ENCODE peak calls at places on chromosomes 6 and 20, in ten cellular contexts. One of them, this sample, is unnamed.

GRCh38 chr20:24100370-24101011 is 111.9 kb upstream of the GGTLC1 start:
- DNase-seq in A549: peak
- DNase-seq in heart left ventricle: peak
- DNase-seq in lower leg skin: peak
- DNase-seq in stomach: peak
- DNase-seq in NB4: peak
- DNase-seq in transverse colon: peak
- DNase-seq in adrenal gland: peak
- DNase-seq in uterus: peak
- DNase-seq in body of pancreas: peak
- DNase-seq in this sample: no peak

GRCh38 chr6:94468830-94469229 is 1049.5 kb upstream of the EPHA7 start:
- DNase-seq in transverse colon: no peak
- DNase-seq in stomach: no peak
- DNase-seq in A549: no peak
- DNase-seq in NB4: peak
- DNase-seq in lower leg skin: no peak
- DNase-seq in heart left ventricle: no peak
- DNase-seq in uterus: no peak
- DNase-seq in adrenal gland: no peak
- DNase-seq in body of pancreas: no peak
- DNase-seq in this sample: no peak

GRCh38 chr6:144585217-144585814 is 300.2 kb downstream of the UTRN start:
- DNase-seq in uterus: no peak
- DNase-seq in NB4: peak
- DNase-seq in A549: peak
- DNase-seq in body of pancreas: no peak
- DNase-seq in adrenal gland: no peak
- DNase-seq in transverse colon: no peak
- DNase-seq in lower leg skin: no peak
- DNase-seq in stomach: no peak
- DNase-seq in heart left ventricle: no peak
- DNase-seq in this sample: no peak

GRCh38 chr20:1474817-1475603 is 8.4 kb upstream of the NSFL1C start:
- DNase-seq in NB4: peak
- DNase-seq in body of pancreas: no peak
- DNase-seq in lower leg skin: no peak
- DNase-seq in adrenal gland: no peak
- DNase-seq in transverse colon: no peak
- DNase-seq in uterus: no peak
- DNase-seq in heart left ventricle: no peak
- DNase-seq in stomach: no peak
- DNase-seq in A549: peak
- DNase-seq in this sample: no peak

GRCh38 chr6:118372413-118372812 is 175.7 kb upstream of the PLN start:
- DNase-seq in transverse colon: no peak
- DNase-seq in uterus: no peak
- DNase-seq in heart left ventricle: peak
- DNase-seq in stomach: no peak
- DNase-seq in body of pancreas: no peak
- DNase-seq in lower leg skin: no peak
- DNase-seq in A549: no peak
- DNase-seq in NB4: no peak
- DNase-seq in adrenal gland: peak
- DNase-seq in this sample: no peak

GRCh38 chr6:136016228-136017225 is 165.0 kb downstream of the PDE7B start:
- DNase-seq in stomach: peak
- DNase-seq in heart left ventricle: no peak
- DNase-seq in transverse colon: no peak
- DNase-seq in body of pancreas: no peak
- DNase-seq in A549: peak
- DNase-seq in uterus: no peak
- DNase-seq in lower leg skin: no peak
- DNase-seq in NB4: no peak
- DNase-seq in adrenal gland: no peak
- DNase-seq in this sample: no peak

GRCh38 chr20:13220857-13221297 is at the start of gene ISM1:
- DNase-seq in uterus: no peak
- DNase-seq in heart left ventricle: no peak
- DNase-seq in A549: peak
- DNase-seq in transverse colon: no peak
- DNase-seq in stomach: no peak
- DNase-seq in body of pancreas: peak
- DNase-seq in NB4: no peak
- DNase-seq in adrenal gland: peak
- DNase-seq in lower leg skin: peak
- DNase-seq in this sample: peak

GRCh38 chr6:85403331-85404015 is 46.4 kb upstream of the NT5E start:
- DNase-seq in lower leg skin: no peak
- DNase-seq in adrenal gland: no peak
- DNase-seq in A549: peak
- DNase-seq in transverse colon: no peak
- DNase-seq in NB4: no peak
- DNase-seq in stomach: no peak
- DNase-seq in heart left ventricle: no peak
- DNase-seq in uterus: no peak
- DNase-seq in body of pancreas: no peak
- DNase-seq in this sample: no peak

DNA sequence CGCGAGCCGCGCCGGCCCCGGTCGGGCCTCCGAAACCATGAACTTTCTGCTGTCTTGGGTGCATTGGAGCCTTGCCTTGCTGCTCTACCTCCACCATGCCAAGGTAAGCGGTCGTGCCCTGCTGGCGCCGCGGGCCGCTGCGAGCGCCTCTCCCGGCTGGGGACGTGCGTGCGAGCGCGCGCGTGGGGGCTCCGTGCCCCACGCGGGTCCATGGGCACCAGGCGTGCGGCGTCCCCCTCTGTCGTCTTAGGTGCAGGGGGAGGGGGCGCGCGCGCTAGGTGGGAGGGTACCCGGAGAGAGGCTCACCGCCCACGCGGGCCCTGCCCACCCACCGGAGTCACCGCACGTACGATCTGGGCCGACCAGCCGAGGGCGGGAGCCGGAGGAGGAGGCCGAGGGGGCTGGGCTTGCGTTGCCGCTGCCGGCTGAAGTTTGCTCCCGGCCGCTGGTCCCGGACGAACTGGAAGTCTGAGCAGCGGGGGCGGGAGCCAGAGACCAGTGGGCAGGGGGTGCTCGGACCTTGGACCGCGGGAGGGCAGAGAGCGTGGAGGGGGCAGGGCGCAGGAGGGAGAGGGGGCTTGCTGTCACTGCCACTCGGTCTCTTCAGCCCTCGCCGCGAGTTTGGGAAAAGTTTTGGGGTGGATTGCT is 1.3 kb downstream of the VEGFA start:
- DNase-seq in heart left ventricle: peak
- DNase-seq in uterus: peak
- DNase-seq in body of pancreas: peak
- DNase-seq in adrenal gland: peak
- DNase-seq in transverse colon: peak
- DNase-seq in A549: peak
- DNase-seq in stomach: peak
- DNase-seq in NB4: peak
- DNase-seq in lower leg skin: peak
- DNase-seq in this sample: peak
- TF ChIP-seq POLR2A in heart left ventricle: no peak
- TF ChIP-seq POLR2A in uterus: peak
- TF ChIP-seq POLR2A in body of pancreas: peak
- TF ChIP-seq POLR2A in adrenal gland: peak
- TF ChIP-seq POLR2A in transverse colon: peak
- TF ChIP-seq POLR2A in A549: no peak
- TF ChIP-seq POLR2A in stomach: no peak
- TF ChIP-seq POLR2A in NB4: no peak
- TF ChIP-seq POLR2A in lower leg skin: no peak
- TF ChIP-seq POLR2A in this sample: no peak

GRCh38 chr20:57831992-57832585 is 122.3 kb upstream of the PMEPA1 start:
- DNase-seq in body of pancreas: no peak
- DNase-seq in A549: no peak
- DNase-seq in heart left ventricle: no peak
- DNase-seq in NB4: no peak
- DNase-seq in stomach: no peak
- DNase-seq in uterus: no peak
- DNase-seq in lower leg skin: peak
- DNase-seq in transverse colon: no peak
- DNase-seq in adrenal gland: no peak
- DNase-seq in this sample: no peak

GRCh38 chr20:57831326-57831991 is 121.6 kb upstream of the PMEPA1 start:
- DNase-seq in uterus: no peak
- DNase-seq in stomach: no peak
- DNase-seq in heart left ventricle: no peak
- DNase-seq in A549: no peak
- DNase-seq in body of pancreas: no peak
- DNase-seq in transverse colon: no peak
- DNase-seq in NB4: no peak
- DNase-seq in lower leg skin: peak
- DNase-seq in adrenal gland: no peak
- DNase-seq in this sample: no peak

GRCh38 chr20:57835053-57835452 is 125.2 kb upstream of the PMEPA1 start:
- DNase-seq in uterus: no peak
- DNase-seq in lower leg skin: no peak
- DNase-seq in stomach: no peak
- DNase-seq in body of pancreas: no peak
- DNase-seq in NB4: no peak
- DNase-seq in heart left ventricle: no peak
- DNase-seq in A549: no peak
- DNase-seq in adrenal gland: no peak
- DNase-seq in transverse colon: no peak
- DNase-seq in this sample: no peak

GRCh38 chr20:57835462-57836455 is 125.9 kb upstream of the PMEPA1 start:
- DNase-seq in lower leg skin: peak
- DNase-seq in stomach: no peak
- DNase-seq in heart left ventricle: no peak
- DNase-seq in A549: no peak
- DNase-seq in transverse colon: no peak
- DNase-seq in body of pancreas: no peak
- DNase-seq in NB4: no peak
- DNase-seq in adrenal gland: no peak
- DNase-seq in uterus: no peak
- DNase-seq in this sample: no peak

DNA sequence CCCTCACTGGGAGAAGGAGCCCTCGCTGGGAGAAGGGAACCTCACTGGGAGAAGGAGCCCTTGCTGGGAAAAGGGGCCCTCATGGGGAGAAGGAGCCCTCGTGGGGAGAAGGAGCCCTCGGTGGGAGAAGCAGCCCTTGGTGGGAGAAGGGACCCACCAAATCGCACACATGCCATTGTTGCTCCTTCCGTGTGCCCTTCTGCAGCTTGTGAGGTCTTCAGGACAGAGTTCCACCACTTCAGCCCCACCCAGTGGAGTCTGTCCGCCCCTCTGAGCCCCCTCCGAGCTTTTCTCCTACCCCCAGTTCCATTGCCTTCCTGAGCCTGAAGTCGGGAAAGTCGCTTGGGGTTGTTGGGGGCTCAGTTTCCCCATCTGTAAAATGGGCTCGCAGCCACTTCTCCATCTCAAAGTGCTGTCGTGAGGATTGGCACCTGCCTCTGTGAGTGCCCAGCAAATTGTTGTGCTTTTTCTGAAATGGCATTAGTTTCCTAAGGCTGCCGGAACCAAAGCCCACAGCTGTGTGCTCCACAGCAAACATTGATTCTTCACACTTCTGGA is 124.6 kb upstream of the PMEPA1 start:
- DNase-seq in A549: no peak
- DNase-seq in uterus: no peak
- DNase-seq in heart left ventricle: no peak
- DNase-seq in transverse colon: no peak
- DNase-seq in adrenal gland: no peak
- DNase-seq in body of pancreas: no peak
- DNase-seq in NB4: no peak
- DNase-seq in lower leg skin: peak
- DNase-seq in stomach: no peak
- DNase-seq in this sample: no peak
- H3K4me3 ChIP-seq in A549: no peak
- H3K4me3 ChIP-seq in uterus: no peak
- H3K4me3 ChIP-seq in heart left ventricle: no peak
- H3K4me3 ChIP-seq in transverse colon: no peak
- H3K4me3 ChIP-seq in adrenal gland: no peak
- H3K4me3 ChIP-seq in body of pancreas: no peak
- H3K4me3 ChIP-seq in NB4: no peak
- H3K4me3 ChIP-seq in lower leg skin: no peak
- H3K4me3 ChIP-seq in stomach: no peak
- H3K4me3 ChIP-seq in this sample: no peak

DNA sequence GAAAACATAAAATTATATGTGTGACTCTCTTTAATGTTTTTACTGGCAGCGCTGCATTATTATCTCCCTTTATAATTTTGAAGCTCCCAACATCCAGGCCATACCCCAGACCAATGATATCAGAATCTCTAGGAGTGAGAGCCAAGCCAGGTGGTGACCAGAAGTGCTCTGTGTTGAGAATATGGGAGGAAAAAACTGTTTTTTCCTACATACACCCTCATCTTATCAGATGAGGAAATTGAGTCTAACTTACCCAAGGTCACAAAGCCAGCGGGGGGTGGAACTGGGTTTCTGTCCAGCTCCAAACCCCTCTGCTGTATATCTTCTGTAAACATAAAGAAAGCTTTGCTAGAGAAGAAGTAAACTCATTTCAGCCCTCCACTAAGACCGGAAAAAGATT is 42.5 kb downstream of the LY86 start:
- DNase-seq in stomach: no peak
- DNase-seq in lower leg skin: no peak
- DNase-seq in A549: no peak
- DNase-seq in adrenal gland: no peak
- DNase-seq in heart left ventricle: no peak
- DNase-seq in transverse colon: no peak
- DNase-seq in body of pancreas: no peak
- DNase-seq in NB4: no peak
- DNase-seq in uterus: no peak
- DNase-seq in this sample: no peak
- TF ChIP-seq POLR2A in stomach: no peak
- TF ChIP-seq POLR2A in lower leg skin: no peak
- TF ChIP-seq POLR2A in A549: no peak
- TF ChIP-seq POLR2A in adrenal gland: no peak
- TF ChIP-seq POLR2A in heart left ventricle: no peak
- TF ChIP-seq POLR2A in transverse colon: no peak
- TF ChIP-seq POLR2A in body of pancreas: no peak
- TF ChIP-seq POLR2A in NB4: no peak
- TF ChIP-seq POLR2A in uterus: no peak
- TF ChIP-seq POLR2A in this sample: no peak

DNA sequence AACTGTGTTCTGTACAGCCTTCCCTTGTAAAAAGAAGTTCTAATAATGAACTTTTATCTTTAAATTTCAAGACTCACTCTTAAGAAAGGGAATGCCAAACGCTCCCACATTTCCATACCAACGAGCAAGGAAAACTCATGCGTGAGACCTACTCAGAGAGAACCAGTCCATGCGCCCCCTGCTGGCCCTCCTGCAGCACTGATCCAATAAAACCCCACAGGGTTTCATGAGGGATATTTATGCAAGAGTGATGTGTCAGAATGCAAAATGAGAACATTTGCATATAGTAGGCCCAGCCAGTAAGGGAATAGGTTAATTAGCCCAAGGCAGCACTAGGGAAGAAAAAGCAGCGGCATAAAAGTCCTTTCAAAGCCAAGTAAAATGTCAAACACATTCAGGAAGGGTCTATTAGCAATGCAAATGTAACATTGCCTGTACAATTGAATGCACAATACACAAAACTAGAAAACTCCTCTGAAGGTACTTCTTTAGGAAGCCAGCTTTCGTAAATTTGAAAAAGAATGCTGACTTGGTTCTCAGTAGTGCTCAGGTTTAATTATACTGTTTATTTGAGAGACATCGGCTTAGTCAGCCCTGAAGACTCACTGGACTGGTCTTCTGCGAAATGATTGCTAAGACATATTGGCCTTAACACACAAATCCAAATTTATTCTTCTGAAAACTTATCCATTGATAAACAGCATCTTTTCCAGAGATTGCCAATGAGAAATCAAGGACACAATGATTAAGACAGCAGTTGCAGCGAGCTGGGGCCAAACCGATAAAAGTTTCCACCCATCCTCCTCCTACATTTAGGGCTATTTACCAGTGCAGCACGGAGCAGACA is 93.2 kb downstream of the GMPR start:
- DNase-seq in stomach: peak
- DNase-seq in uterus: peak
- DNase-seq in heart left ventricle: peak
- DNase-seq in NB4: peak
- DNase-seq in lower leg skin: no peak
- DNase-seq in A549: peak
- DNase-seq in transverse colon: peak
- DNase-seq in adrenal gland: peak
- DNase-seq in body of pancreas: peak
- DNase-seq in this sample: peak
- H3K4me3 ChIP-seq in stomach: no peak
- H3K4me3 ChIP-seq in uterus: no peak
- H3K4me3 ChIP-seq in heart left ventricle: no peak
- H3K4me3 ChIP-seq in NB4: no peak
- H3K4me3 ChIP-seq in lower leg skin: no peak
- H3K4me3 ChIP-seq in A549: no peak
- H3K4me3 ChIP-seq in transverse colon: no peak
- H3K4me3 ChIP-seq in adrenal gland: no peak
- H3K4me3 ChIP-seq in body of pancreas: no peak
- H3K4me3 ChIP-seq in this sample: peak